ENCODE peak calls at places on chromosomes 4 and X, in nine cellular contexts. X, V, T, E, H, B, G, N and I are unnamed samples.

GRCh38 chr4:168522829-168523228 is 26.0 kb downstream of the PALLD start:
- DNase-seq in X (no peak), V (no peak), T (no peak), E (no peak), H (no peak), B (no peak), G (no peak), N (no peak), I (no peak)

GRCh38 chr4:158094413-158095110 is 78.3 kb downstream of the GASK1B start:
- DNase-seq in X (peak; percentile 93), V (peak; percentile 96), T (no peak), E (no peak), H (peak; percentile 14), B (no peak), G (peak; percentile 50), N (no peak), I (no peak)

GRCh38 chrX:10415704-10416001 is 204.7 kb downstream of the MID1 start:
- DNase-seq in X (no peak), V (peak; percentile 76), T (no peak), E (no peak), H (no peak), B (no peak), G (peak; percentile 52), N (no peak), I (no peak)

GRCh38 chr4:26424143-26424542 is 66.1 kb downstream of the CCKAR start:
- DNase-seq in X (no peak), V (peak; percentile 44), T (no peak), E (no peak), H (no peak), B (no peak), G (no peak), N (no peak), I (no peak)

GRCh38 chrX:129738466-129739308 is at the start of gene XPNPEP2:
- DNase-seq in X (no peak), V (no peak), T (no peak), E (no peak), H (no peak), B (no peak), G (no peak), N (no peak), I (no peak)

GRCh38 chrX:38811515-38812239 is 10.4 kb downstream of the MID1IP1 start:
- DNase-seq in X (peak; percentile 87), V (peak; percentile 51), T (no peak), E (no peak), H (no peak), B (no peak), G (peak; percentile 39), N (no peak), I (no peak)

GRCh38 chr4:172989984-172990711 is 178.5 kb upstream of the GALNT7 start:
- DNase-seq in X (no peak), V (no peak), T (no peak), E (no peak), H (no peak), B (no peak), G (no peak), N (no peak), I (no peak)

GRCh38 chr4:10098770-10099139 is 17.8 kb downstream of the WDR1 start:
- DNase-seq in X (peak; percentile 38), V (peak; percentile 88), T (no peak), E (no peak), H (no peak), B (no peak), G (peak; percentile 78), N (no peak), I (no peak)

DNA sequence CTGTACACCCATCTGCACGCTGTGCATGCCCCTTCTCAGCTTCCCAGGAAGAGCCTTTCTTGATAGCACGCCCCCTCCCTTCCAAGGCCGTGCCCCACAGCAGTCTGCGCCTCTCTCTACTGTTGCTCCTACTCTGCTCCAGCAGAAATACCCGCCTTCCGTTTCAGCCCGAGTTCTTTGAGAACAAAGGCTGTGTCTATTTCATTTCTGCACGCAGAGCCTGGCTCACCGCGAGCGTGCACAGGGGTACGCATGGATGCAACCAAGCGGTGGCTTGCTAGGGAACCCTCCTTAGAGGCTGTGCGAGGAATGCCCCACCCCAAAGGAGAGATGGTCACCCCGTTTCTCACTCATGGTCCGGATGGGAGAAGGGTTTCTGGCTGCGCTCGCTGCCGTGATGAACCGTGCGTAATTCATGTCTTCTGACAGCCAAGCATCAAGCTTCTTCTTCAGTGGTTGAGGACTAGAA is 448 bp downstream of the AADAT start:
- DNase-seq in X (peak; percentile 18), V (peak; percentile 61), T (no peak), E (no peak), H (no peak), B (no peak), G (peak; percentile 52), N (no peak), I (no peak)
- H3K4me3 ChIP-seq in X (peak overlapping the region; percentile 50), V (peak overlapping the region; percentile 72), T (peak overlapping the region; percentile 45), E (no peak overlapping the region), H (peak overlapping the region; percentile 76), B (peak overlapping the region; percentile 61), G (peak overlapping the region; percentile 68), N (peak overlapping the region; percentile 71), I (peak overlapping the region; percentile 66)

GRCh38 chr4:4763815-4764202 is 95.7 kb upstream of the MSX1 start:
- DNase-seq in X (peak; percentile 53), V (no peak), T (no peak), E (no peak), H (no peak), B (no peak), G (no peak), N (no peak), I (no peak)

GRCh38 chr4:4762300-4762699 is 97.2 kb upstream of the MSX1 start:
- DNase-seq in X (no peak), V (no peak), T (no peak), E (no peak), H (no peak), B (no peak), G (no peak), N (no peak), I (no peak)

GRCh38 chr4:4764506-4764905 is 95.0 kb upstream of the MSX1 start:
- DNase-seq in X (no peak), V (no peak), T (no peak), E (no peak), H (no peak), B (no peak), G (no peak), N (no peak), I (no peak)

GRCh38 chr4:4761128-4761991 is 98.1 kb upstream of the MSX1 start:
- DNase-seq in X (no peak), V (no peak), T (no peak), E (peak; percentile 22), H (no peak), B (no peak), G (no peak), N (no peak), I (no peak)

DNA sequence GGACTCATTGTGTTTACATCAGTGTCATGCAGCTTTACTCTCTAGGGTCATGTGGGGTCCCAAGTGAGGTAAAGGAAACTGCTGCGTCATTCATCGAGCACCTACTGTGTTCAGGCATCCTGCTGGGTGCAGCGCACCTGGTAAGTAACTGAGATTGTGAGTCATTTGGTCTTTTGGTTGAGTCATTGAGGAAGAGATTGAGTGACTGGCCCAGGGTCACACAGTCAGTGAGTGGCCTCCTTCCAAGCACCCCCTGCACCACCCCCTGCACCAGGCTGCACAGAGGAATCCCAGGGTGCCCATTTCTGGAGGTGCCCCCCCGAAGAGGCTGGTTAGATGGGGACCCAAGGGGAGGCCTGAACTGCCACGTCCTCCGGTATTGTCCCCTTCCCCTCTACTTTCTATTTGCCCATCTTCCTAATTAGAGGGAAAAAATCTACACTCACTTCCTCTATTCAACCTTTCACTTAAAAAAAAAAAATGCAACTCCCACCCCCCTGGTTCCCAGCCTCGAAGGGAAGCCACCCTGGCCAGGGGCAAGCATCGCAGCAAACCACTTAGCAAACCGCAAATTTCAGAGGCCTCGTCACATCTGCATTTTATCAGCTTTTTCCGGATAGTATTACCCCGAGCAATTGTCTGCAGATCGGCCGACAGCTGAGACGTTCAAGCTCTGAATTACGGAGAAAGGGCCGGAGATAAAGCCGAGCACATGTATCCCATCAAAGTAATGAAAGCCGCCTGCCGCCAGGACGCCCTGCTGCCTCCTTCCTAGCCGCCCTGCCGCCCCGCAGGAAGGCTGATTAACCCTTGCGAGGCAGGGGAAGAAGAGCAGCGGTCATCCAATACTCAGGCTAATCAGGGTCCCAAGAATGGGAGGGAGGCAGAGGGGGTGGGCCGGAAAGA is 96.3 kb upstream of the MSX1 start:
- DNase-seq in X (peak; percentile 85), V (peak; percentile 66), T (no peak), E (no peak), H (no peak), B (no peak), G (no peak), N (no peak), I (no peak)
- TF ChIP-seq CTCF in X (no peak), V (no peak), T (no peak), E (no peak), H (no peak), B (no peak), G (no peak), N (no peak), I (no peak)

GRCh38 chr4:184408021-184408710 is 66.2 kb downstream of the IRF2 start:
- DNase-seq in X (peak; percentile 87), V (peak; percentile 94), T (no peak), E (no peak), H (no peak), B (no peak), G (peak; percentile 87), N (no peak), I (no peak)

GRCh38 chr4:184409911-184410692 is 64.2 kb downstream of the IRF2 start:
- DNase-seq in X (no peak), V (no peak), T (no peak), E (peak; percentile 51), H (no peak), B (no peak), G (no peak), N (no peak), I (no peak)

GRCh38 chr4:184406915-184407314 is 67.4 kb downstream of the IRF2 start:
- DNase-seq in X (peak; percentile 67), V (no peak), T (no peak), E (peak; percentile 21), H (no peak), B (no peak), G (peak; percentile 26), N (no peak), I (no peak)

GRCh38 chr4:184409502-184409901 is 64.8 kb downstream of the IRF2 start:
- DNase-seq in X (no peak), V (no peak), T (no peak), E (no peak), H (no peak), B (no peak), G (no peak), N (no peak), I (no peak)

DNA sequence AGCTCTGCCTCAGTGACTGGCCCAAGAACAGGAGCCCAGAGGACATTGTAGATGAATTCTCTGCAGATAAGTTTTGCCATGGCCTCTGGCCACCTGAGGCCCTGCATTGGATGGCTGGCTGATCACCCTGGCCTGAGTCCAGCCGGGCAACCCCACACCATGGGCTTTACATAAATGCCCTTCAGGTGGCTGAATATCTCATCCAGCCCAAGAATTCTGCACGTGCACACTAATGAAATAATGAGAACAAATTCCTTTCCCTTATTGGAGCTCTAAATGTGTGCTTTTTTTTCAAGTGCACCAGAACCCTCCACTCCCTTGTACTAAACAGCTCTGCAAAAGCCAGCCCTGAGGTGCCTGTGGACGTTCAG is 65.7 kb downstream of the IRF2 start:
- DNase-seq in X (no peak), V (no peak), T (no peak), E (no peak), H (no peak), B (no peak), G (no peak), N (no peak), I (no peak)
- H3K4me3 ChIP-seq in X (no peak overlapping the region), V (no peak overlapping the region), T (no peak overlapping the region), E (no peak overlapping the region), H (no peak overlapping the region), B (no peak overlapping the region), G (no peak overlapping the region), N (no peak overlapping the region), I (no peak overlapping the region)

GRCh38 chr4:37438880-37439279 is 194.3 kb downstream of the NWD2 start:
- DNase-seq in X (peak; percentile 58), V (no peak), T (no peak), E (no peak), H (no peak), B (no peak), G (no peak), N (no peak), I (no peak)

GRCh38 chr4:37430718-37431416 is 186.3 kb downstream of the NWD2 start:
- DNase-seq in X (no peak), V (no peak), T (no peak), E (no peak), H (no peak), B (no peak), G (no peak), N (no peak), I (no peak)

GRCh38 chr4:37429906-37430305 is 185.4 kb downstream of the NWD2 start:
- DNase-seq in X (no peak), V (no peak), T (no peak), E (no peak), H (no peak), B (no peak), G (no peak), N (no peak), I (no peak)

GRCh38 chr4:37431417-37431743 is 186.8 kb downstream of the NWD2 start:
- DNase-seq in X (no peak), V (no peak), T (no peak), E (no peak), H (no peak), B (no peak), G (no peak), N (no peak), I (no peak)

DNA sequence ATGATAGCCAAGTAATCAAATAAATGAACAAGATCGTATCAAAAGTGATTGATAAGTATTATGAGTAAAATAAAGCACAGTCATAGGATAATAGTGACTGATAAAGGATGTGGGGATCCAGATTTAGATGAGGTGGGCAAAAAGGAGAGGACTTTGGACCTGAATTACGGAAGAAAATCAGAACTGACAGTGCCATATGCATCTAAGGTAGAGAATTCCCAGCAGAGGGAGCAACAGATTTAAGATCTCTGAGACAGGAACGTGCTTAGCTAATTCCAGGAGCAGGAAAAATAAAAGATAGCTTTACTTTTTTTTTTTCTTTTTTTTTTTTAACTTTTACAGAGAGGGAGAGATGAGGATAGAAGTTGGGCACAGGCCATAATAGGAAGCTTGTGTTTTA is 189.9 kb downstream of the NWD2 start:
- DNase-seq in X (peak; percentile 33), V (no peak), T (no peak), E (no peak), H (no peak), B (no peak), G (peak; percentile 31), N (no peak), I (no peak)
- TF ChIP-seq CTCF in X (no peak), V (no peak), T (no peak), E (no peak), H (no peak), B (no peak), G (peak; percentile 14), N (no peak), I (no peak)